ENCODE peak calls at places on chromosomes 12 and 14, in five cellular contexts. I is tibial artery, G is cardiac fibroblast, O is type B pancreatic cell, S is neural crest cell. B is an unnamed sample.

GRCh38 chr12:98644433-98644711 is 216 bp downstream of the IKBIP start:
- DNase-seq in I (peak), G (no peak), O (peak), S (no peak), B (no peak)

GRCh38 chr12:96425973-96426372 is 25.7 kb upstream of the CDK17 start:
- DNase-seq in I (no peak), G (peak), O (no peak), S (no peak), B (peak)

GRCh38 chr14:69636718-69637480 is 25.5 kb downstream of the SUSD6 start:
- DNase-seq in I (no peak), G (no peak), O (no peak), S (no peak), B (no peak)

GRCh38 chr12:13661005-13661887 is 320.2 kb downstream of the GRIN2B start:
- DNase-seq in I (peak), G (peak), O (no peak), S (peak), B (peak)

GRCh38 chr12:105931104-105931503 is 207.7 kb downstream of the NUAK1 start:
- DNase-seq in I (no peak), G (no peak), O (no peak), S (no peak), B (no peak)

GRCh38 chr12:105946541-105946940 is 192.2 kb downstream of the NUAK1 start:
- DNase-seq in I (no peak), G (peak), O (no peak), S (no peak), B (no peak)

GRCh38 chr12:46342562-46343033 is 30.0 kb downstream of the SLC38A2 start:
- DNase-seq in I (no peak), G (peak), O (no peak), S (no peak), B (peak)

GRCh38 chr12:111444706-111445310 is 39.1 kb downstream of the SH2B3 start:
- DNase-seq in I (peak), G (peak), O (peak), S (no peak), B (no peak)

GRCh38 chr12:76690916-76691700 is 72.8 kb upstream of the ZDHHC17 start:
- DNase-seq in I (no peak), G (peak), O (no peak), S (no peak), B (no peak)

GRCh38 chr12:117441751-117442150 is 80.3 kb upstream of the NOS1 start:
- DNase-seq in I (no peak), G (no peak), O (no peak), S (no peak), B (peak)

GRCh38 chr14:39491134-39491541 is 58.9 kb upstream of the FBXO33 start:
- DNase-seq in I (no peak), G (peak), O (no peak), S (no peak), B (peak)

GRCh38 chr14:83607682-83608081 is 1922.3 kb upstream of the FLRT2 start:
- DNase-seq in I (no peak), G (no peak), O (no peak), S (no peak), B (no peak)

GRCh38 chr12:65662590-65662989 is 161.7 kb upstream of the HMGA2 start:
- DNase-seq in I (no peak), G (no peak), O (no peak), S (no peak), B (no peak)

GRCh38 chr12:27751386-27752047 is 28.5 kb upstream of the KLHL42 start:
- DNase-seq in I (no peak), G (no peak), O (no peak), S (no peak), B (peak)

GRCh38 chr14:41718477-41719166 is 111.9 kb downstream of the LRFN5 start:
- DNase-seq in I (no peak), G (no peak), O (no peak), S (no peak), B (peak)

GRCh38 chr12:28108599-28108998 is 81.7 kb upstream of the CCDC91 start:
- DNase-seq in I (no peak), G (peak), O (no peak), S (no peak), B (no peak)

GRCh38 chr14:61388976-61389576 is 67.7 kb downstream of the PRKCH start:
- DNase-seq in I (no peak), G (no peak), O (no peak), S (no peak), B (peak)

GRCh38 chr12:46371718-46372130 is 849 bp downstream of the SLC38A2 start:
- DNase-seq in I (peak), G (no peak), O (peak), S (no peak), B (peak)

GRCh38 chr14:94018308-94018707 is 7.8 kb upstream of the OTUB2 start:
- DNase-seq in I (no peak), G (no peak), O (no peak), S (no peak), B (no peak)

GRCh38 chr14:60094306-60094897 is 2.7 kb downstream of the PCNX4 start:
- DNase-seq in I (no peak), G (peak), O (no peak), S (no peak), B (no peak)

GRCh38 chr12:98397323-98398105 is 117.9 kb upstream of the TMPO start:
- DNase-seq in I (peak), G (peak), O (peak), S (peak), B (peak)

GRCh38 chr14:24013654-24014514 is 25.2 kb downstream of the DHRS4L2 start:
- DNase-seq in I (peak), G (peak), O (no peak), S (peak), B (peak)

GRCh38 chr12:18284461-18284860 is 23.1 kb downstream of the PIK3C2G start:
- DNase-seq in I (no peak), G (peak), O (no peak), S (no peak), B (no peak)

GRCh38 chr12:100565987-100566545 is 7.4 kb upstream of the GAS2L3 start:
- DNase-seq in I (no peak), G (no peak), O (no peak), S (no peak), B (no peak)

GRCh38 chr12:42144174-42144423 is 575 bp downstream of the GXYLT1 start:
- DNase-seq in I (no peak), G (no peak), O (peak), S (peak), B (no peak)

GRCh38 chr12:42145197-42145549 is 499 bp upstream of the GXYLT1 start:
- DNase-seq in I (no peak), G (no peak), O (no peak), S (no peak), B (no peak)

GRCh38 chr12:42144424-42145196 is at the start of gene GXYLT1:
- DNase-seq in I (peak), G (peak), O (peak), S (peak), B (peak)

GRCh38 chr12:42143401-42144173 is 1.1 kb downstream of the GXYLT1 start:
- DNase-seq in I (no peak), G (peak), O (no peak), S (no peak), B (peak)

GRCh38 chr12:42145552-42146215 is 1.0 kb upstream of the GXYLT1 start:
- DNase-seq in I (no peak), G (no peak), O (no peak), S (no peak), B (no peak)
- TF ChIP-seq CTCF in I (no peak), G (no peak), O (no peak), S (no peak), B (no peak)

DNA sequence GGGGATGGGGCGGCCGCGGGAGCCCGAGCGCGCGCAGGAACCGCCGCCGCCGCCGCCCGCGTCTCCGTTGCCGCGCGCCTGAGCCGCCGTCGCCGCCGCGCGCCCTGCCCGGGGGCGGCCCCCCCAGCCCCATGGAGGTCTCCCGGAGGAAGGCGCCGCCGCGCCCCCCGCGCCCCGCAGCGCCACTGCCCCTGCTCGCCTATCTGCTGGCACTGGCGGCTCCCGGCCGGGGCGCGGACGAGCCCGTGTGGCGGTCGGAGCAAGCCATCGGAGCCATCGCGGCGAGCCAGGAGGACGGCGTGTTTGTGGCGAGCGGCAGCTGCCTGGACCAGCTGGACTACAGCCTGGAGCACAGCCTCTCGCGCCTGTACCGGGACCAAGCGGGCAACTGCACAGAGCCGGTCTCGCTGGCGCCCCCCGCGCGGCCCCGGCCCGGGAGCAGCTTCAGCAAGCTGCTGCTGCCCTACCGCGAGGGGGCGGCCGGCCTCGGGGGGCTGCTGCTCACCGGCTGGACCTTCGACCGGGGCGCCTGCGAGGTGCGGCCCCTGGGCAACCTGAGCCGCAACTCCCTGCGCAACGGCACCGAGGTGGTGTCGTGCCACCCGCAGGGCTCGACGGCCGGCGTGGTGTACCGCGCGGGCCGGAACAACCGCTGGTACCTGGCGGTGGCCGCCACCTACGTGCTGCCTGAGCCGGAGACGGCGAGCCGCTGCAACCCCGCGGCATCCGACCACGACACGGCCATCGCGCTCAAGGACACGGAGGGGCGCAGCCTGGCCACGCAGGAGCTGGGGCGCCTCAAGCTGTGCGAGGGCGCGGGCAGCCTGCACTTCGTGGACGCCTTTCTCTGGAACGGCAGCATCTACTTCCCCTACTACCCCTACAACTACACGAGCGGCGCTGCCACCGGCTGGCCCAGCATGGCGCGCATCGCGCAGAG is 734 bp downstream of the PLXNC1 start:
- DNase-seq in I (no peak), G (peak), O (peak), S (no peak), B (no peak)
- TF ChIP-seq CTCF in I (no peak), G (no peak), O (peak), S (peak), B (no peak)

GRCh38 chr14:55074662-55075061 is 23.2 kb downstream of the MAPK1IP1L start:
- DNase-seq in I (no peak), G (peak), O (no peak), S (no peak), B (peak)

GRCh38 chr14:55073856-55074255 is 22.4 kb downstream of the MAPK1IP1L start:
- DNase-seq in I (no peak), G (peak), O (no peak), S (no peak), B (peak)

GRCh38 chr14:55075628-55076027 is 24.2 kb downstream of the MAPK1IP1L start:
- DNase-seq in I (no peak), G (peak), O (no peak), S (no peak), B (no peak)

GRCh38 chr14:55077155-55077554 is 25.7 kb downstream of the MAPK1IP1L start:
- DNase-seq in I (no peak), G (peak), O (no peak), S (no peak), B (peak)

GRCh38 chr14:55077691-55078151 is 26.3 kb downstream of the MAPK1IP1L start:
- DNase-seq in I (no peak), G (peak), O (no peak), S (no peak), B (peak)
- TF ChIP-seq CTCF in I (no peak), G (no peak), O (no peak), S (no peak), B (no peak)

GRCh38 chr14:106187176-106187670 is 660.8 kb downstream of the TMEM121 start:
- DNase-seq in I (no peak), G (no peak), O (no peak), S (no peak), B (peak)

DNA sequence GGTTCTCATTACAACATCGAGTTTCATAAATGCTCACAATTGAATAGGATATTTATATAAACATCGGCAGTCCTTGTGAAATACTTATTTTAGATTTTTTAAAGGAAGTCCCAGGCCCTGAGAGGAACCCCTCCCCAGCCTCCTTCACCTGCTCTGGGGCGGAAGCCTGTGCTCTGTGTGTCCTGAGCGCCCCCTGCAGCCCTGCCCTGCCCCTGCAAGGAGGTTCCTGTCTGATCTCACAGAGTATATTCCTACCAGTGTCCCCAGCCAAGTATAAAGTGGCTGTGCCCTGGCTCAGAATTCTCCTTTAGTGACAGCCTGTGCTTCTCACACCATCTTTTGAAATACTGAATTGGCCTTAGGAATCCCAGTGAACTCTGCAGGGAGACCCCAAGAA is 659.5 kb downstream of the TMEM121 start:
- DNase-seq in I (no peak), G (no peak), O (no peak), S (no peak), B (peak)
- TF ChIP-seq CTCF in I (no peak), G (no peak), O (no peak), S (no peak), B (no peak)

GRCh38 chr12:94875525-94875924 is 128.0 kb downstream of the NDUFA12 start:
- DNase-seq in I (no peak), G (peak), O (no peak), S (no peak), B (peak)
- TF ChIP-seq CTCF in I (no peak), G (no peak), O (peak), S (peak), B (peak)

B was measured in MCF 10A.